ENCODE peak calls at places on chromosomes 3 and 15, in four cellular contexts. One of them, this sample, is unnamed.
A peak's percentile ranks its signal among the peaks of the same experiment; 100 is the strongest.

GRCh38 chr15:33028495-33028894 is 166.0 kb downstream of the FMN1 start:
- DNase-seq in activated CD8-positive, alpha-beta memory T cell treated with anti-CD3 and anti-CD28 coated beads for 4 hours: no peak
- DNase-seq in NCI-H1436: no peak
- DNase-seq in GM12865: no peak
- DNase-seq in this sample: no peak

GRCh38 chr3:44468572-44469520 is 8.6 kb downstream of the ZNF445 start:
- DNase-seq in activated CD8-positive, alpha-beta memory T cell treated with anti-CD3 and anti-CD28 coated beads for 4 hours: no peak
- DNase-seq in NCI-H1436: no peak
- DNase-seq in GM12865: no peak
- DNase-seq in this sample: peak; percentile 47

GRCh38 chr15:39261397-39261796 is 319.5 kb upstream of the THBS1 start:
- DNase-seq in activated CD8-positive, alpha-beta memory T cell treated with anti-CD3 and anti-CD28 coated beads for 4 hours: no peak
- DNase-seq in NCI-H1436: no peak
- DNase-seq in GM12865: no peak
- DNase-seq in this sample: no peak

GRCh38 chr3:42014443-42014945 is 52.6 kb upstream of the ULK4 start:
- DNase-seq in activated CD8-positive, alpha-beta memory T cell treated with anti-CD3 and anti-CD28 coated beads for 4 hours: no peak
- DNase-seq in NCI-H1436: no peak
- DNase-seq in GM12865: peak; percentile 74
- DNase-seq in this sample: no peak

GRCh38 chr3:39707314-39707909 is 102.0 kb upstream of the MYRIP start:
- DNase-seq in activated CD8-positive, alpha-beta memory T cell treated with anti-CD3 and anti-CD28 coated beads for 4 hours: no peak
- DNase-seq in NCI-H1436: no peak
- DNase-seq in GM12865: peak; percentile 43
- DNase-seq in this sample: peak; percentile 55

GRCh38 chr3:194141415-194142155 is 5.6 kb downstream of the HES1 start:
- DNase-seq in activated CD8-positive, alpha-beta memory T cell treated with anti-CD3 and anti-CD28 coated beads for 4 hours: peak; percentile 51
- DNase-seq in NCI-H1436: peak; percentile 60
- DNase-seq in GM12865: peak; percentile 76
- DNase-seq in this sample: peak; percentile 92

GRCh38 chr3:157261000-157261399 is 101.1 kb upstream of the CCNL1 start:
- DNase-seq in activated CD8-positive, alpha-beta memory T cell treated with anti-CD3 and anti-CD28 coated beads for 4 hours: no peak
- DNase-seq in NCI-H1436: no peak
- DNase-seq in GM12865: no peak
- DNase-seq in this sample: peak; percentile 25

GRCh38 chr3:195555110-195555509 is 12.0 kb upstream of the PPP1R2 start:
- DNase-seq in activated CD8-positive, alpha-beta memory T cell treated with anti-CD3 and anti-CD28 coated beads for 4 hours: no peak
- DNase-seq in NCI-H1436: no peak
- DNase-seq in GM12865: no peak
- DNase-seq in this sample: no peak

GRCh38 chr3:4719011-4719649 is 226.0 kb downstream of the ITPR1 start:
- DNase-seq in activated CD8-positive, alpha-beta memory T cell treated with anti-CD3 and anti-CD28 coated beads for 4 hours: no peak
- DNase-seq in NCI-H1436: no peak
- DNase-seq in GM12865: no peak
- DNase-seq in this sample: no peak

GRCh38 chr3:155555479-155556065 is 189.3 kb downstream of the PLCH1 start:
- DNase-seq in activated CD8-positive, alpha-beta memory T cell treated with anti-CD3 and anti-CD28 coated beads for 4 hours: no peak
- DNase-seq in NCI-H1436: no peak
- DNase-seq in GM12865: no peak
- DNase-seq in this sample: peak; percentile 77

GRCh38 chr15:25439456-25439836 is 622 bp upstream of the UBE3A start:
- DNase-seq in activated CD8-positive, alpha-beta memory T cell treated with anti-CD3 and anti-CD28 coated beads for 4 hours: peak; percentile 1
- DNase-seq in NCI-H1436: peak; percentile 18
- DNase-seq in GM12865: peak; percentile 68
- DNase-seq in this sample: peak; percentile 38

GRCh38 chr3:127457094-127457475 is 133.4 kb downstream of the TPRA1 start:
- DNase-seq in activated CD8-positive, alpha-beta memory T cell treated with anti-CD3 and anti-CD28 coated beads for 4 hours: no peak
- DNase-seq in NCI-H1436: no peak
- DNase-seq in GM12865: no peak
- DNase-seq in this sample: peak; percentile 50

GRCh38 chr3:146953523-146954125 is 348.5 kb upstream of the PLSCR5 start:
- DNase-seq in activated CD8-positive, alpha-beta memory T cell treated with anti-CD3 and anti-CD28 coated beads for 4 hours: no peak
- DNase-seq in NCI-H1436: no peak
- DNase-seq in GM12865: no peak
- DNase-seq in this sample: peak; percentile 45

GRCh38 chr15:93428807-93429351 is 339.9 kb upstream of the RGMA start:
- DNase-seq in activated CD8-positive, alpha-beta memory T cell treated with anti-CD3 and anti-CD28 coated beads for 4 hours: no peak
- DNase-seq in NCI-H1436: no peak
- DNase-seq in GM12865: no peak
- DNase-seq in this sample: no peak

GRCh38 chr15:64857421-64857820 is 15.7 kb downstream of the PLEKHO2 start:
- DNase-seq in activated CD8-positive, alpha-beta memory T cell treated with anti-CD3 and anti-CD28 coated beads for 4 hours: no peak
- DNase-seq in NCI-H1436: no peak
- DNase-seq in GM12865: no peak
- DNase-seq in this sample: peak; percentile 91

GRCh38 chr3:102329561-102329960 is 105.3 kb upstream of the ZPLD1 start:
- DNase-seq in activated CD8-positive, alpha-beta memory T cell treated with anti-CD3 and anti-CD28 coated beads for 4 hours: no peak
- DNase-seq in NCI-H1436: no peak
- DNase-seq in GM12865: no peak
- DNase-seq in this sample: no peak

GRCh38 chr3:127525373-127525772 is 65.2 kb downstream of the TPRA1 start:
- DNase-seq in activated CD8-positive, alpha-beta memory T cell treated with anti-CD3 and anti-CD28 coated beads for 4 hours: no peak
- DNase-seq in NCI-H1436: no peak
- DNase-seq in GM12865: no peak
- DNase-seq in this sample: peak; percentile 98

GRCh38 chr15:39495871-39496459 is 84.9 kb upstream of the THBS1 start:
- DNase-seq in activated CD8-positive, alpha-beta memory T cell treated with anti-CD3 and anti-CD28 coated beads for 4 hours: no peak
- DNase-seq in NCI-H1436: no peak
- DNase-seq in GM12865: no peak
- DNase-seq in this sample: no peak

GRCh38 chr3:66822059-66823009 is 175.8 kb upstream of the KBTBD8 start:
- DNase-seq in activated CD8-positive, alpha-beta memory T cell treated with anti-CD3 and anti-CD28 coated beads for 4 hours: peak; percentile 47
- DNase-seq in NCI-H1436: no peak
- DNase-seq in GM12865: peak; percentile 81
- DNase-seq in this sample: peak; percentile 62

GRCh38 chr15:68725736-68726135 is 95.0 kb downstream of the ANP32A start:
- DNase-seq in activated CD8-positive, alpha-beta memory T cell treated with anti-CD3 and anti-CD28 coated beads for 4 hours: no peak
- DNase-seq in NCI-H1436: no peak
- DNase-seq in GM12865: no peak
- DNase-seq in this sample: no peak

GRCh38 chr3:57706462-57706861 is 13.6 kb upstream of the DENND6A start:
- DNase-seq in activated CD8-positive, alpha-beta memory T cell treated with anti-CD3 and anti-CD28 coated beads for 4 hours: no peak
- DNase-seq in NCI-H1436: no peak
- DNase-seq in GM12865: no peak
- DNase-seq in this sample: peak; percentile 95

GRCh38 chr3:183381673-183382072 is 46.7 kb downstream of the MCF2L2 start:
- DNase-seq in activated CD8-positive, alpha-beta memory T cell treated with anti-CD3 and anti-CD28 coated beads for 4 hours: no peak
- DNase-seq in NCI-H1436: no peak
- DNase-seq in GM12865: no peak
- DNase-seq in this sample: no peak

GRCh38 chr3:50620420-50620819 is 3.5 kb downstream of the MAPKAPK3 start:
- DNase-seq in activated CD8-positive, alpha-beta memory T cell treated with anti-CD3 and anti-CD28 coated beads for 4 hours: no peak
- DNase-seq in NCI-H1436: no peak
- DNase-seq in GM12865: no peak
- DNase-seq in this sample: no peak

GRCh38 chr15:78047631-78048409 is 29.7 kb downstream of the TBC1D2B start:
- DNase-seq in activated CD8-positive, alpha-beta memory T cell treated with anti-CD3 and anti-CD28 coated beads for 4 hours: no peak
- DNase-seq in NCI-H1436: no peak
- DNase-seq in GM12865: no peak
- DNase-seq in this sample: no peak

GRCh38 chr15:92149469-92149868 is 244.2 kb upstream of the ST8SIA2 start:
- DNase-seq in activated CD8-positive, alpha-beta memory T cell treated with anti-CD3 and anti-CD28 coated beads for 4 hours: no peak
- DNase-seq in NCI-H1436: no peak
- DNase-seq in GM12865: no peak
- DNase-seq in this sample: no peak

GRCh38 chr15:74431645-74432044 is 2.1 kb downstream of the SEMA7A start:
- DNase-seq in activated CD8-positive, alpha-beta memory T cell treated with anti-CD3 and anti-CD28 coated beads for 4 hours: no peak
- DNase-seq in NCI-H1436: no peak
- DNase-seq in GM12865: no peak
- DNase-seq in this sample: no peak

GRCh38 chr15:69926011-69926410 is 171.7 kb downstream of the TLE3 start:
- DNase-seq in activated CD8-positive, alpha-beta memory T cell treated with anti-CD3 and anti-CD28 coated beads for 4 hours: no peak
- DNase-seq in NCI-H1436: no peak
- DNase-seq in GM12865: no peak
- DNase-seq in this sample: peak; percentile 18

GRCh38 chr3:63043631-63044030 is 168.4 kb upstream of the CADPS start:
- DNase-seq in activated CD8-positive, alpha-beta memory T cell treated with anti-CD3 and anti-CD28 coated beads for 4 hours: no peak
- DNase-seq in NCI-H1436: no peak
- DNase-seq in GM12865: no peak
- DNase-seq in this sample: peak; percentile 7

GRCh38 chr3:186049001-186049400 is 59.9 kb downstream of the ETV5 start:
- DNase-seq in activated CD8-positive, alpha-beta memory T cell treated with anti-CD3 and anti-CD28 coated beads for 4 hours: no peak
- DNase-seq in NCI-H1436: no peak
- DNase-seq in GM12865: no peak
- DNase-seq in this sample: no peak

GRCh38 chr3:50238549-50239026 is 2.6 kb downstream of the GNAI2 start:
- DNase-seq in activated CD8-positive, alpha-beta memory T cell treated with anti-CD3 and anti-CD28 coated beads for 4 hours: no peak
- DNase-seq in NCI-H1436: no peak
- DNase-seq in GM12865: no peak
- DNase-seq in this sample: no peak

GRCh38 chr3:129383292-129383860 is 45.1 kb downstream of the EFCAB12 start:
- DNase-seq in activated CD8-positive, alpha-beta memory T cell treated with anti-CD3 and anti-CD28 coated beads for 4 hours: no peak
- DNase-seq in NCI-H1436: peak; percentile 52
- DNase-seq in GM12865: peak; percentile 69
- DNase-seq in this sample: peak; percentile 36

GRCh38 chr3:192122832-192123594 is 604.3 kb downstream of the FGF12 start:
- DNase-seq in activated CD8-positive, alpha-beta memory T cell treated with anti-CD3 and anti-CD28 coated beads for 4 hours: no peak
- DNase-seq in NCI-H1436: no peak
- DNase-seq in GM12865: peak; percentile 40
- DNase-seq in this sample: peak; percentile 58

GRCh38 chr15:78997981-78998499 is 53.2 kb upstream of the CTSH start:
- DNase-seq in activated CD8-positive, alpha-beta memory T cell treated with anti-CD3 and anti-CD28 coated beads for 4 hours: no peak
- DNase-seq in NCI-H1436: no peak
- DNase-seq in GM12865: no peak
- DNase-seq in this sample: no peak

GRCh38 chr3:14429237-14429636 is 26.8 kb downstream of the SLC6A6 start:
- DNase-seq in activated CD8-positive, alpha-beta memory T cell treated with anti-CD3 and anti-CD28 coated beads for 4 hours: no peak
- DNase-seq in NCI-H1436: no peak
- DNase-seq in GM12865: no peak
- DNase-seq in this sample: no peak

GRCh38 chr3:186825294-186825821 is 17.2 kb upstream of the ADIPOQ start:
- DNase-seq in activated CD8-positive, alpha-beta memory T cell treated with anti-CD3 and anti-CD28 coated beads for 4 hours: no peak
- DNase-seq in NCI-H1436: no peak
- DNase-seq in GM12865: peak; percentile 18
- DNase-seq in this sample: peak; percentile 59

GRCh38 chr3:49791571-49791970 is 5.2 kb upstream of the IP6K1 start:
- DNase-seq in activated CD8-positive, alpha-beta memory T cell treated with anti-CD3 and anti-CD28 coated beads for 4 hours: no peak
- DNase-seq in NCI-H1436: no peak
- DNase-seq in GM12865: no peak
- DNase-seq in this sample: no peak

GRCh38 chr3:59189561-59190338 is 139.9 kb upstream of the CFAP20DC start:
- DNase-seq in activated CD8-positive, alpha-beta memory T cell treated with anti-CD3 and anti-CD28 coated beads for 4 hours: no peak
- DNase-seq in NCI-H1436: no peak
- DNase-seq in GM12865: no peak
- DNase-seq in this sample: peak; percentile 27

GRCh38 chr3:184503647-184504046 is 57.9 kb upstream of the EPHB3 start:
- DNase-seq in activated CD8-positive, alpha-beta memory T cell treated with anti-CD3 and anti-CD28 coated beads for 4 hours: no peak
- DNase-seq in NCI-H1436: no peak
- DNase-seq in GM12865: no peak
- DNase-seq in this sample: no peak